ENCODE peak calls at places on chromosomes 5 and 9, in six cellular contexts. Z is kidney, R is OCI-LY7, Y is GM23338, B is heart right ventricle, O is endodermal cell. G is an unnamed sample.

GRCh38 chr9:99296375-99296951 is 74.4 kb downstream of the SEC61B start:
- DNase-seq in Z (peak), R (no peak), Y (peak), B (peak), O (no peak), G (no peak)

GRCh38 chr9:130895038-130895437 is 1.6 kb downstream of the QRFP start:
- DNase-seq in Z (no peak), R (no peak), Y (no peak), B (no peak), O (peak), G (no peak)

GRCh38 chr5:35393901-35394300 is 163.6 kb upstream of the PRLR start:
- DNase-seq in Z (no peak), R (no peak), Y (no peak), B (no peak), O (no peak), G (no peak)

GRCh38 chr5:10352404-10353240 is 873 bp upstream of the MARCHF6 start:
- DNase-seq in Z (no peak), R (peak), Y (peak), B (no peak), O (no peak), G (no peak)

GRCh38 chr5:32713396-32714381 is 2.6 kb downstream of the NPR3 start:
- DNase-seq in Z (peak), R (no peak), Y (peak), B (no peak), O (peak), G (peak)

GRCh38 chr9:131095666-131096489 is 453 bp upstream of the AIF1L start:
- DNase-seq in Z (peak), R (no peak), Y (peak), B (peak), O (peak), G (peak)

GRCh38 chr9:113566712-113567071 is 103.2 kb downstream of the RGS3 start:
- DNase-seq in Z (no peak), R (no peak), Y (no peak), B (no peak), O (no peak), G (peak)

GRCh38 chr5:132363431-132364112 is 5.9 kb upstream of the SLC22A5 start:
- DNase-seq in Z (no peak), R (no peak), Y (no peak), B (peak), O (no peak), G (peak)

GRCh38 chr9:87250205-87250604 is 247.5 kb upstream of the DAPK1 start:
- DNase-seq in Z (no peak), R (no peak), Y (peak), B (no peak), O (peak), G (no peak)

GRCh38 chr5:76809141-76809540 is 9.7 kb upstream of the F2RL1 start:
- DNase-seq in Z (no peak), R (no peak), Y (peak), B (no peak), O (peak), G (no peak)

GRCh38 chr5:168826292-168826725 is 247.1 kb upstream of the PANK3 start:
- DNase-seq in Z (no peak), R (no peak), Y (no peak), B (no peak), O (no peak), G (no peak)

GRCh38 chr9:72807765-72808445 is 144.9 kb downstream of the ALDH1A1 start:
- DNase-seq in Z (no peak), R (peak), Y (peak), B (no peak), O (peak), G (no peak)

GRCh38 chr9:121927636-121928035 is 165.5 kb downstream of the TTLL11 start:
- DNase-seq in Z (no peak), R (no peak), Y (no peak), B (no peak), O (no peak), G (no peak)

GRCh38 chr9:116605904-116606341 is 81.2 kb upstream of the TRIM32 start:
- DNase-seq in Z (no peak), R (no peak), Y (peak), B (peak), O (peak), G (no peak)

GRCh38 chr9:105299190-105299854 is 54.9 kb downstream of the SLC44A1 start:
- DNase-seq in Z (no peak), R (no peak), Y (no peak), B (no peak), O (no peak), G (peak)

GRCh38 chr9:92980085-92980745 is 32.9 kb downstream of the FGD3 start:
- DNase-seq in Z (no peak), R (no peak), Y (no peak), B (no peak), O (no peak), G (no peak)

GRCh38 chr9:16501098-16501663 is 369.3 kb downstream of the BNC2 start:
- DNase-seq in Z (no peak), R (no peak), Y (no peak), B (no peak), O (no peak), G (peak)

GRCh38 chr5:81189875-81190467 is 43.2 kb upstream of the CKMT2 start:
- DNase-seq in Z (no peak), R (no peak), Y (no peak), B (peak), O (no peak), G (no peak)

GRCh38 chr5:81191726-81192125 is 41.4 kb upstream of the CKMT2 start:
- DNase-seq in Z (no peak), R (no peak), Y (no peak), B (no peak), O (no peak), G (no peak)

GRCh38 chr5:81192351-81192750 is 40.8 kb upstream of the CKMT2 start:
- DNase-seq in Z (no peak), R (no peak), Y (peak), B (no peak), O (peak), G (no peak)

GRCh38 chr5:81194633-81195333 is 38.3 kb upstream of the CKMT2 start:
- DNase-seq in Z (peak), R (peak), Y (peak), B (peak), O (peak), G (peak)

DNA sequence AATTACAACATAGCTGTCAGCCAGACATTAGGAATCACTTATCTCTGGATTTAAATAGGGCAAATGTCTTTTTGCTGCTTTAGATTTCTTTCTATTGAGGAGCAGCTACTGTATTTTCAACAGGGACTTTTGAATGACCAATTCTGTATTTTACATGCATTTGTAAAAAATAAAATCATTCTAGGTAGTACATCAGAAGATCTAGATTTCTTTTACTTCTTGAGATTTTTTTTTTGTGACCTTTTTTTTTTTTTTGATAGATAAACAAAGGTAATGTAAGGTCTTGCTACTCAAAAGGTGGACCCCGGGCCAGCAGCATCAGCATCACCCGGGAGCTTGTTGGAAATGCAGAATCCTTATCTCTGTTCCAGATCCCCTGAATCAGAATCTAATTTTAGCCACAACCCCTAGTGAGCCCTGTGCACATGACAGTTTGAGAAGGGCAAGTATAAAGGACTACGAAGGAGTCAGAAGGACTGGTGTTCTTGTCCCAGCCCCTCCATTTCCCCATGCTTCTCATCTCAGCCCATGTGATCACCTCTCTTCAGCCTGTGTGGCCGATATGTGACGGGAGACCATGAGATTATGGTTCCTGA is 37.7 kb upstream of the CKMT2 start:
- DNase-seq in Z (no peak), R (no peak), Y (no peak), B (no peak), O (no peak), G (no peak)
- TF ChIP-seq CTCF in Z (no peak), R (peak), Y (no peak), B (no peak), O (peak), G (peak)

GRCh38 chr5:138352722-138353549 is 451 bp downstream of the KDM3B start:
- DNase-seq in Z (peak), R (peak), Y (peak), B (peak), O (peak), G (peak)

GRCh38 chr5:138353550-138353893 is 1.0 kb downstream of the KDM3B start:
- DNase-seq in Z (no peak), R (peak), Y (no peak), B (no peak), O (no peak), G (peak)

GRCh38 chr5:138352071-138352721 is at the start of gene KDM3B:
- DNase-seq in Z (peak), R (peak), Y (peak), B (peak), O (peak), G (peak)

GRCh38 chr5:138354387-138354786 is 1.9 kb downstream of the KDM3B start:
- DNase-seq in Z (no peak), R (no peak), Y (peak), B (no peak), O (peak), G (no peak)

GRCh38 chr5:138354926-138355378 is 2.5 kb downstream of the KDM3B start:
- DNase-seq in Z (no peak), R (peak), Y (peak), B (peak), O (peak), G (peak)
- H3K27ac ChIP-seq in Z (no peak), R (peak), Y (peak), B (peak), O (no peak), G (no peak)

GRCh38 chr9:18146329-18146728 is 327.6 kb upstream of the ADAMTSL1 start:
- DNase-seq in Z (no peak), R (no peak), Y (no peak), B (no peak), O (no peak), G (no peak)

GRCh38 chr9:18138676-18139075 is 335.3 kb upstream of the ADAMTSL1 start:
- DNase-seq in Z (no peak), R (no peak), Y (no peak), B (no peak), O (no peak), G (no peak)

GRCh38 chr9:18137815-18138214 is 336.1 kb upstream of the ADAMTSL1 start:
- DNase-seq in Z (no peak), R (no peak), Y (peak), B (no peak), O (no peak), G (no peak)

GRCh38 chr9:18141681-18142080 is 332.3 kb upstream of the ADAMTSL1 start:
- DNase-seq in Z (no peak), R (no peak), Y (no peak), B (no peak), O (no peak), G (no peak)

DNA sequence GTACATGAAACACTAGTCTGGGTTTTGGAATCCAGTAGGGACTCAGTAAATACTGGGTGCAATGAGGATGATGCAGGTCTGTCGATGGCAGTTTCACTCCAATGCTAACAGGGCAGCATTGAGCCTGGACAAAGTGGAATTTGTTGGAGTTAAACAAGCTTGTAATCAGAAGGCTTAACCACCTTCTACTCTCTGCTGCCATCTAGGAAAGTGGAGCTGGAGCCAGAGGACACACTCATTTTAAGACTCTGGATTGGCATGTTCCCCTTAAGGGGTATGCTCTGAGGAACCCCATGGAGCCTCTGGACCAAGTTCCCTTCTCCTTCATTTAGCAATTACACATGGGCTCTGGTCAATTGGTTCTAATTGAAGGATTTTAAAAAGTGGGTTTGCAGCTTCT is 331.0 kb upstream of the ADAMTSL1 start:
- DNase-seq in Z (no peak), R (no peak), Y (peak), B (no peak), O (peak), G (no peak)
- TF ChIP-seq CTCF in Z (no peak), R (peak), Y (peak), B (peak), O (peak), G (peak)

DNA sequence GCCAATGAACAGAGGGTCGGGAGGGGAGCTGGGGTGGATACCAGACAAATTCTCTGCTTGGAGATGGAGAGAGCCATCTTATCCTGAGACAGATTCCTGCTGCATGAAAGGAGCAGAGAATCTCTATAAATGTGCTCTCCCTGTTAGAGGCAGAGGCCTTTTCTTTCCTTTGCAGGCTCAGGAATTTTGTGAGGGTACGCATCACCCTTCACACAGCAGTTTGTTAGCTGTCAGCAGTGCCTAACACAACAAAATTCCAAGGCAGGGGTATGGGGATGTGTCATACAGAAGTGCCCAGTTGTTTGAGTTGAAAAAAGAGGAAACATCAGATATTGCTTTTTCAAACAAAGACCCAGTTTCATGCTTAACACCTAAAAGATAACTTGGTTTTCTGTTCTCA is 489.2 kb downstream of the CSNK1G3 start:
- DNase-seq in Z (no peak), R (no peak), Y (peak), B (no peak), O (no peak), G (no peak)
- H3K27ac ChIP-seq in Z (no peak), R (no peak), Y (no peak), B (no peak), O (no peak), G (no peak)

G was measured in RWPE1.